ENCODE peak calls at places on chromosomes 5 and 9, in five cellular contexts. One of them, this sample, is unnamed.

GRCh38 chr5:170284231-170284630 is 13.3 kb downstream of the LCP2 start:
- DNase-seq in heart left ventricle: no peak
- DNase-seq in sigmoid colon: no peak
- DNase-seq in lower leg skin: no peak
- DNase-seq in NB4: no peak
- DNase-seq in this sample: no peak

GRCh38 chr5:35852084-35852734 is 4.5 kb upstream of the IL7R start:
- DNase-seq in lower leg skin: no peak
- DNase-seq in sigmoid colon: no peak
- DNase-seq in heart left ventricle: no peak
- DNase-seq in NB4: no peak
- DNase-seq in this sample: no peak

GRCh38 chr5:173412151-173412550 is 83.9 kb upstream of the STC2 start:
- DNase-seq in lower leg skin: no peak
- DNase-seq in sigmoid colon: no peak
- DNase-seq in NB4: no peak
- DNase-seq in heart left ventricle: no peak
- DNase-seq in this sample: no peak

GRCh38 chr5:454936-455335 is 12.0 kb downstream of the EXOC3 start:
- DNase-seq in lower leg skin: no peak
- DNase-seq in sigmoid colon: peak
- DNase-seq in heart left ventricle: no peak
- DNase-seq in NB4: no peak
- DNase-seq in this sample: no peak

GRCh38 chr5:158878227-158878626 is 221.5 kb downstream of the EBF1 start:
- DNase-seq in lower leg skin: no peak
- DNase-seq in sigmoid colon: no peak
- DNase-seq in heart left ventricle: no peak
- DNase-seq in NB4: no peak
- DNase-seq in this sample: no peak

GRCh38 chr5:149389552-149390495 is 10.7 kb upstream of the IL17B start:
- DNase-seq in lower leg skin: no peak
- DNase-seq in NB4: no peak
- DNase-seq in sigmoid colon: peak
- DNase-seq in heart left ventricle: no peak
- DNase-seq in this sample: no peak

GRCh38 chr5:54470677-54471076 is 15.2 kb downstream of the HSPB3 start:
- DNase-seq in sigmoid colon: no peak
- DNase-seq in lower leg skin: no peak
- DNase-seq in heart left ventricle: no peak
- DNase-seq in NB4: no peak
- DNase-seq in this sample: no peak

GRCh38 chr5:177303121-177303924 is at the start of the genes PRELID1 and RAB24:
- DNase-seq in NB4: peak
- DNase-seq in sigmoid colon: peak
- DNase-seq in heart left ventricle: peak
- DNase-seq in lower leg skin: peak
- DNase-seq in this sample: peak

GRCh38 chr5:7926296-7926695 is 57.3 kb downstream of the MTRR start:
- DNase-seq in lower leg skin: no peak
- DNase-seq in sigmoid colon: no peak
- DNase-seq in NB4: no peak
- DNase-seq in heart left ventricle: no peak
- DNase-seq in this sample: no peak

GRCh38 chr5:39199335-39199734 is 20.0 kb downstream of the FYB1 start:
- DNase-seq in heart left ventricle: no peak
- DNase-seq in lower leg skin: no peak
- DNase-seq in sigmoid colon: no peak
- DNase-seq in NB4: no peak
- DNase-seq in this sample: no peak

GRCh38 chr9:88270398-88270797 is 117.8 kb upstream of the SPIN1 start:
- DNase-seq in NB4: no peak
- DNase-seq in lower leg skin: no peak
- DNase-seq in sigmoid colon: no peak
- DNase-seq in heart left ventricle: no peak
- DNase-seq in this sample: no peak

GRCh38 chr9:119164716-119165115 is 204.5 kb downstream of the BRINP1 start:
- DNase-seq in lower leg skin: no peak
- DNase-seq in NB4: no peak
- DNase-seq in sigmoid colon: no peak
- DNase-seq in heart left ventricle: no peak
- DNase-seq in this sample: no peak

GRCh38 chr5:132808448-132808847 is 4.7 kb upstream of the SOWAHA start:
- DNase-seq in heart left ventricle: no peak
- DNase-seq in NB4: no peak
- DNase-seq in lower leg skin: no peak
- DNase-seq in sigmoid colon: no peak
- DNase-seq in this sample: no peak

GRCh38 chr5:67934976-67935375 is 280.6 kb upstream of the PIK3R1 start:
- DNase-seq in NB4: no peak
- DNase-seq in sigmoid colon: no peak
- DNase-seq in lower leg skin: no peak
- DNase-seq in heart left ventricle: no peak
- DNase-seq in this sample: no peak

GRCh38 chr5:108216890-108217289 is 165.0 kb downstream of the FBXL17 start:
- DNase-seq in heart left ventricle: no peak
- DNase-seq in lower leg skin: no peak
- DNase-seq in sigmoid colon: no peak
- DNase-seq in NB4: no peak
- DNase-seq in this sample: no peak

GRCh38 chr5:97838214-97838613 is 655.2 kb upstream of the RIOK2 start:
- DNase-seq in heart left ventricle: no peak
- DNase-seq in lower leg skin: no peak
- DNase-seq in sigmoid colon: no peak
- DNase-seq in NB4: peak
- DNase-seq in this sample: no peak

GRCh38 chr5:51380603-51381207 is 2.5 kb upstream of the ISL1 start:
- DNase-seq in sigmoid colon: no peak
- DNase-seq in heart left ventricle: no peak
- DNase-seq in lower leg skin: no peak
- DNase-seq in NB4: peak
- DNase-seq in this sample: no peak

GRCh38 chr5:177416334-177416733 is 7.0 kb upstream of the F12 start:
- DNase-seq in NB4: no peak
- DNase-seq in sigmoid colon: no peak
- DNase-seq in heart left ventricle: no peak
- DNase-seq in lower leg skin: no peak
- DNase-seq in this sample: no peak

GRCh38 chr9:91422832-91423711 is 560 bp downstream of the NFIL3 start:
- DNase-seq in sigmoid colon: peak
- DNase-seq in lower leg skin: peak
- DNase-seq in NB4: peak
- DNase-seq in heart left ventricle: peak
- DNase-seq in this sample: peak
- TF ChIP-seq POLR2A in sigmoid colon: peak
- TF ChIP-seq POLR2A in lower leg skin: no peak
- TF ChIP-seq POLR2A in NB4: no peak
- TF ChIP-seq POLR2A in heart left ventricle: peak
- TF ChIP-seq POLR2A in this sample: peak

DNA sequence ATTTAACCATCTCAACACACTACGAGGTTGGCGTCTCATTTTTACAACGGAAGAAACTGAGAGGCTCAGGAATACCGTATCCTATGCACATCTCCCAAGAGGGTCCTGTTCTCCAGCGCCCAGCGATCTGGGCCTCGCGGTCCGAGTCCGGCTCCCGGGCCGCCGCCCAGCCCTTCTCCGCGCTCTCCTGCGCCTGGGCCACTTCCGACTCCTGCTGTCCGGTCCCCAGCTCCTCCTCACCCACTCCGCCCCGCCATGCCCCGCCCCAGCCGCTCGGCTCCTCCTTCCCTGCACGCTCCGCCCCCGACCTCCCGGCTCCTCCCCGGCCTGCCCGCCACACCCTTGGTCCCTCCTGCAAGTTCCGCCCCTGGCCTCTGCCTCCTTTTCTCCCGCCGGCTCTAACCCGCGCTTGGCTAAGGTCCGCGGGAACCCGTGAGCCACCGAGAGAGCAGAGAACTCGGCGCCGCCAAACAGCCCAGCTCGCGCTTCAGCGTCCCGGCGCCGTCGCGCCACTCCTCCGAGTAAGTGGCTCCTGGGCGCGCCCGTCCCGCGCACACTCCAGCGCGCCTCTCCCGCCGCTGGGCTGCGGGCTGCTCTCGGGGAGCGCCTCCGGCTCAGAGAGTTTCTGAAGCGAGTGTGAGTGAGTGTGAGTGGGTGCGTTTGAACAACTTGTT is 87.3 kb upstream of the TNFAIP8 start:
- DNase-seq in sigmoid colon: peak
- DNase-seq in lower leg skin: peak
- DNase-seq in heart left ventricle: peak
- DNase-seq in NB4: peak
- DNase-seq in this sample: peak
- TF ChIP-seq POLR2A in sigmoid colon: peak
- TF ChIP-seq POLR2A in lower leg skin: no peak
- TF ChIP-seq POLR2A in heart left ventricle: peak
- TF ChIP-seq POLR2A in NB4: peak
- TF ChIP-seq POLR2A in this sample: peak

GRCh38 chr5:171835066-171835465 is 49.4 kb downstream of the SMIM23 start:
- DNase-seq in sigmoid colon: no peak
- DNase-seq in NB4: no peak
- DNase-seq in heart left ventricle: no peak
- DNase-seq in lower leg skin: no peak
- DNase-seq in this sample: no peak

GRCh38 chr5:171837522-171837921 is 51.9 kb downstream of the SMIM23 start:
- DNase-seq in lower leg skin: no peak
- DNase-seq in NB4: no peak
- DNase-seq in sigmoid colon: no peak
- DNase-seq in heart left ventricle: no peak
- DNase-seq in this sample: no peak

GRCh38 chr5:171838066-171838465 is 52.4 kb downstream of the SMIM23 start:
- DNase-seq in heart left ventricle: no peak
- DNase-seq in sigmoid colon: no peak
- DNase-seq in lower leg skin: no peak
- DNase-seq in NB4: no peak
- DNase-seq in this sample: no peak

GRCh38 chr5:171830686-171831085 is 45.1 kb downstream of the SMIM23 start:
- DNase-seq in NB4: no peak
- DNase-seq in sigmoid colon: no peak
- DNase-seq in heart left ventricle: no peak
- DNase-seq in lower leg skin: no peak
- DNase-seq in this sample: no peak

GRCh38 chr5:171832775-171833174 is 47.2 kb downstream of the SMIM23 start:
- DNase-seq in heart left ventricle: no peak
- DNase-seq in sigmoid colon: no peak
- DNase-seq in lower leg skin: no peak
- DNase-seq in NB4: no peak
- DNase-seq in this sample: no peak
- TF ChIP-seq POLR2A in heart left ventricle: no peak
- TF ChIP-seq POLR2A in sigmoid colon: no peak
- TF ChIP-seq POLR2A in lower leg skin: no peak
- TF ChIP-seq POLR2A in NB4: no peak
- TF ChIP-seq POLR2A in this sample: no peak

GRCh38 chr5:65035212-65036206 is 266.8 kb downstream of the CWC27 start:
- DNase-seq in sigmoid colon: peak
- DNase-seq in lower leg skin: peak
- DNase-seq in heart left ventricle: peak
- DNase-seq in NB4: peak
- DNase-seq in this sample: peak
- TF ChIP-seq POLR2A in sigmoid colon: no peak
- TF ChIP-seq POLR2A in lower leg skin: no peak
- TF ChIP-seq POLR2A in heart left ventricle: peak
- TF ChIP-seq POLR2A in NB4: no peak
- TF ChIP-seq POLR2A in this sample: peak